ENCODE peak calls at places on chromosomes 5 and 9, in ten cellular contexts. M is pulmonary artery endothelial cell, H is adipocyte, R is ACHN, C is frontal cortex, B is COR-L47, Y is MCF 10A, U is IMR-90, S is naive B cell, N is SHP77. T is an unnamed sample.

GRCh38 chr9:136832581-136832980 is 9.7 kb upstream of the AJM1 start:
- DNase-seq in M (no peak), H (no peak), R (no peak), C (no peak), B (no peak), Y (peak), U (no peak), S (no peak), N (no peak), T (no peak)

GRCh38 chr5:23991406-23991805 is 484.0 kb downstream of the PRDM9 start:
- DNase-seq in M (no peak), H (no peak), R (no peak), C (no peak), B (no peak), Y (no peak), U (no peak), S (no peak), N (no peak), T (no peak)

GRCh38 chr5:154334406-154335041 is 111.3 kb upstream of the SAP30L start:
- DNase-seq in M (no peak), H (no peak), R (no peak), C (no peak), B (no peak), Y (no peak), U (peak), S (no peak), N (no peak), T (no peak)

GRCh38 chr5:14954620-14955343 is 83.2 kb upstream of the ANKH start:
- DNase-seq in M (no peak), H (no peak), R (no peak), C (no peak), B (no peak), Y (no peak), U (no peak), S (no peak), N (no peak), T (no peak)

GRCh38 chr5:121019112-121019511 is 555.0 kb downstream of the PRR16 start:
- DNase-seq in M (no peak), H (no peak), R (no peak), C (no peak), B (no peak), Y (peak), U (no peak), S (no peak), N (no peak), T (no peak)

GRCh38 chr5:123717139-123717538 is 205.2 kb downstream of the CSNK1G3 start:
- DNase-seq in M (no peak), H (peak), R (no peak), C (no peak), B (no peak), Y (no peak), U (peak), S (no peak), N (no peak), T (no peak)

GRCh38 chr9:98892296-98892695 is 51.4 kb upstream of the COL15A1 start:
- DNase-seq in M (no peak), H (peak), R (no peak), C (no peak), B (no peak), Y (no peak), U (peak), S (no peak), N (no peak), T (no peak)

GRCh38 chr9:134751630-134752029 is 110.0 kb downstream of the COL5A1 start:
- DNase-seq in M (no peak), H (no peak), R (no peak), C (no peak), B (no peak), Y (no peak), U (no peak), S (no peak), N (no peak), T (no peak)

GRCh38 chr9:121200346-121200745 is 1.3 kb downstream of the RAB14 start:
- DNase-seq in M (no peak), H (no peak), R (no peak), C (no peak), B (no peak), Y (no peak), U (no peak), S (no peak), N (no peak), T (no peak)

GRCh38 chr9:34381323-34381722 is 4.6 kb upstream of the MYORG start:
- DNase-seq in M (no peak), H (no peak), R (no peak), C (peak), B (peak), Y (no peak), U (no peak), S (no peak), N (peak), T (no peak)

GRCh38 chr5:77312411-77312810 is 101.9 kb downstream of the PDE8B start:
- DNase-seq in M (no peak), H (peak), R (no peak), C (no peak), B (no peak), Y (peak), U (peak), S (no peak), N (no peak), T (no peak)

GRCh38 chr5:135508496-135509005 is 27.2 kb downstream of the NEUROG1 start:
- DNase-seq in M (no peak), H (no peak), R (no peak), C (no peak), B (no peak), Y (no peak), U (no peak), S (no peak), N (no peak), T (no peak)

GRCh38 chr5:52989025-52989780 is at the start of gene ITGA2:
- DNase-seq in M (no peak), H (peak), R (peak), C (peak), B (peak), Y (peak), U (peak), S (peak), N (no peak), T (no peak)

GRCh38 chr5:157857821-157858526 is 971 bp downstream of the CLINT1 start:
- DNase-seq in M (no peak), H (peak), R (peak), C (no peak), B (no peak), Y (peak), U (peak), S (peak), N (no peak), T (no peak)

GRCh38 chr9:28563612-28564011 is 990.3 kb upstream of the C9orf72 start:
- DNase-seq in M (no peak), H (no peak), R (no peak), C (no peak), B (no peak), Y (no peak), U (no peak), S (no peak), N (no peak), T (no peak)

GRCh38 chr9:134210908-134211810 is 46.8 kb upstream of the RNU6ATAC start:
- DNase-seq in M (no peak), H (no peak), R (no peak), C (no peak), B (no peak), Y (no peak), U (no peak), S (no peak), N (no peak), T (peak)

GRCh38 chr5:144315994-144316634 is 145.4 kb downstream of the KCTD16 start:
- DNase-seq in M (no peak), H (no peak), R (no peak), C (no peak), B (peak), Y (no peak), U (no peak), S (no peak), N (peak), T (no peak)

GRCh38 chr5:74412064-74412463 is 228.5 kb downstream of the ENC1 start:
- DNase-seq in M (no peak), H (no peak), R (no peak), C (no peak), B (no peak), Y (no peak), U (no peak), S (no peak), N (peak), T (no peak)

GRCh38 chr5:131496400-131496713 is 138.7 kb downstream of the RAPGEF6 start:
- DNase-seq in M (no peak), H (no peak), R (no peak), C (no peak), B (no peak), Y (no peak), U (no peak), S (peak), N (peak), T (no peak)

GRCh38 chr5:159947708-159948358 is 31.6 kb downstream of the ADRA1B start:
- DNase-seq in M (no peak), H (peak), R (no peak), C (no peak), B (no peak), Y (peak), U (peak), S (no peak), N (no peak), T (no peak)

GRCh38 chr5:67066815-67067214 is 129.8 kb downstream of the CD180 start:
- DNase-seq in M (no peak), H (no peak), R (no peak), C (no peak), B (no peak), Y (no peak), U (peak), S (no peak), N (no peak), T (no peak)

GRCh38 chr5:6773342-6774035 is 60.3 kb downstream of the TENT4A start:
- DNase-seq in M (no peak), H (no peak), R (no peak), C (no peak), B (peak), Y (peak), U (no peak), S (no peak), N (peak), T (no peak)

GRCh38 chr9:35689601-35690446 is at the start of gene TPM2:
- DNase-seq in M (no peak), H (peak), R (no peak), C (no peak), B (no peak), Y (peak), U (peak), S (no peak), N (no peak), T (peak)

GRCh38 chr9:100324594-100325200 is 28.0 kb downstream of the TEX10 start:
- DNase-seq in M (peak), H (peak), R (peak), C (no peak), B (peak), Y (peak), U (peak), S (peak), N (peak), T (no peak)

GRCh38 chr5:75067434-75067833 is 15.1 kb upstream of the GCNT4 start:
- DNase-seq in M (no peak), H (no peak), R (no peak), C (no peak), B (no peak), Y (no peak), U (no peak), S (no peak), N (no peak), T (no peak)

GRCh38 chr9:16099901-16100300 is 547.1 kb downstream of the CCDC171 start:
- DNase-seq in M (no peak), H (no peak), R (no peak), C (no peak), B (no peak), Y (no peak), U (no peak), S (no peak), N (no peak), T (no peak)

GRCh38 chr9:133825555-133826198 is 87.5 kb upstream of the SARDH start:
- DNase-seq in M (no peak), H (peak), R (no peak), C (no peak), B (no peak), Y (no peak), U (peak), S (no peak), N (no peak), T (no peak)

GRCh38 chr5:109455598-109456096 is 45.9 kb upstream of the PJA2 start:
- DNase-seq in M (peak), H (peak), R (peak), C (no peak), B (no peak), Y (peak), U (peak), S (no peak), N (peak), T (peak)

GRCh38 chr5:54823006-54823405 is 162.4 kb downstream of the ESM1 start:
- DNase-seq in M (no peak), H (peak), R (no peak), C (no peak), B (no peak), Y (no peak), U (no peak), S (no peak), N (no peak), T (no peak)

GRCh38 chr5:122078116-122078865 is at the start of gene LOX:
- DNase-seq in M (peak), H (peak), R (peak), C (peak), B (peak), Y (peak), U (peak), S (no peak), N (peak), T (peak)

GRCh38 chr9:134564431-134565170 is 77.0 kb upstream of the COL5A1 start:
- DNase-seq in M (no peak), H (no peak), R (no peak), C (no peak), B (no peak), Y (peak), U (peak), S (no peak), N (no peak), T (no peak)

GRCh38 chr5:132410451-132411381 is 41.2 kb downstream of the SLC22A5 start:
- DNase-seq in M (no peak), H (peak), R (peak), C (peak), B (peak), Y (peak), U (peak), S (peak), N (peak), T (no peak)

GRCh38 chr5:7642029-7642428 is 208.9 kb downstream of the CFAP90 start:
- DNase-seq in M (no peak), H (no peak), R (no peak), C (no peak), B (no peak), Y (no peak), U (no peak), S (no peak), N (no peak), T (no peak)

GRCh38 chr5:156322666-156323065 is 4.3 kb upstream of the SGCD start:
- DNase-seq in M (no peak), H (peak), R (no peak), C (no peak), B (no peak), Y (no peak), U (no peak), S (no peak), N (no peak), T (no peak)

GRCh38 chr9:22808876-22809275 is 362.3 kb downstream of the DMRTA1 start:
- DNase-seq in M (no peak), H (no peak), R (no peak), C (no peak), B (no peak), Y (no peak), U (no peak), S (no peak), N (no peak), T (no peak)